ENCODE peak calls at places on chromosomes 13 and 19, in eight cellular contexts. O is type B pancreatic cell; D is LNCaP clone FGC; M is suprapubic skin; Y is activated T-cell treated with anti-CD3 and anti-CD28 coated beads for 1 hour; A is AG08395; L is activated CD4-positive, CD25-positive, alpha-beta regulatory T cell treated with anti-CD3 and anti-CD28 coated beads, Interleukin-2, amount 50 U/mL, for 72 hours; T is GM12865. K is an unnamed sample.

GRCh38 chr19:6236310-6237291 is 43.2 kb downstream of the MLLT1 start:
- DNase-seq in O (no peak), D (peak), M (no peak), Y (no peak), A (no peak), L (no peak), T (no peak), K (no peak)

GRCh38 chr19:49347835-49348234 is 12.6 kb downstream of the CD37 start:
- DNase-seq in O (no peak), D (no peak), M (no peak), Y (no peak), A (peak), L (no peak), T (peak), K (no peak)

GRCh38 chr13:51704399-51705306 is 99.3 kb downstream of the DHRS12 start:
- DNase-seq in O (no peak), D (no peak), M (no peak), Y (no peak), A (no peak), L (no peak), T (peak), K (no peak)

GRCh38 chr13:113654175-113654560 is 3.8 kb downstream of the ATP4B start:
- DNase-seq in O (peak), D (no peak), M (peak), Y (no peak), A (no peak), L (no peak), T (no peak), K (peak)

GRCh38 chr13:71017607-71018006 is 849.4 kb downstream of the DACH1 start:
- DNase-seq in O (no peak), D (no peak), M (no peak), Y (no peak), A (no peak), L (no peak), T (no peak), K (no peak)

GRCh38 chr19:14476663-14477401 is 1.7 kb upstream of the PTGER1 start:
- DNase-seq in O (no peak), D (no peak), M (no peak), Y (no peak), A (peak), L (no peak), T (no peak), K (no peak)

GRCh38 chr13:35927554-35927953 is 203.6 kb downstream of the DCLK1 start:
- DNase-seq in O (no peak), D (no peak), M (no peak), Y (no peak), A (peak), L (no peak), T (no peak), K (no peak)

GRCh38 chr19:33110201-33110910 is 21.6 kb upstream of the WDR88 start:
- DNase-seq in O (no peak), D (no peak), M (no peak), Y (no peak), A (no peak), L (no peak), T (no peak), K (no peak)

GRCh38 chr13:21638319-21639282 is 32.3 kb upstream of the FGF9 start:
- DNase-seq in O (no peak), D (peak), M (no peak), Y (peak), A (peak), L (no peak), T (peak), K (no peak)

GRCh38 chr19:46016426-46017094 is 6.3 kb downstream of the PGLYRP1 start:
- DNase-seq in O (peak), D (no peak), M (no peak), Y (peak), A (peak), L (peak), T (peak), K (peak)

GRCh38 chr13:49410006-49410405 is 33.9 kb downstream of the CAB39L start:
- DNase-seq in O (no peak), D (no peak), M (no peak), Y (no peak), A (no peak), L (no peak), T (no peak), K (no peak)

GRCh38 chr19:16698914-16699313 is 20.7 kb upstream of the NWD1 start:
- DNase-seq in O (no peak), D (no peak), M (no peak), Y (no peak), A (no peak), L (no peak), T (no peak), K (no peak)

GRCh38 chr19:19348266-19348665 is 27.6 kb downstream of the MAU2 start:
- DNase-seq in O (no peak), D (no peak), M (no peak), Y (no peak), A (no peak), L (no peak), T (no peak), K (no peak)

GRCh38 chr13:27619711-27620376 is 485 bp downstream of the LNX2 start:
- DNase-seq in O (no peak), D (no peak), M (peak), Y (peak), A (peak), L (no peak), T (peak), K (no peak)

GRCh38 chr13:111046590-111047141 is 68.4 kb upstream of the ARHGEF7 start:
- DNase-seq in O (no peak), D (no peak), M (no peak), Y (no peak), A (peak), L (no peak), T (peak), K (peak)

GRCh38 chr13:28339419-28339818 is 155.5 kb downstream of the FLT1 start:
- DNase-seq in O (no peak), D (no peak), M (no peak), Y (no peak), A (no peak), L (no peak), T (no peak), K (no peak)

GRCh38 chr13:48194392-48194754 is 38.6 kb upstream of the ITM2B start:
- DNase-seq in O (no peak), D (no peak), M (no peak), Y (no peak), A (no peak), L (no peak), T (peak), K (no peak)

GRCh38 chr13:81393110-81393509 is 1052.2 kb upstream of the SPRY2 start:
- DNase-seq in O (no peak), D (no peak), M (no peak), Y (no peak), A (no peak), L (no peak), T (no peak), K (no peak)